ENCODE peak calls at places on chromosomes 12 and 14, in six cellular contexts. Y is HepG2, N is upper lobe of left lung, M is K562, G is GM12878, F is HCT116. O is an unnamed sample.

GRCh38 chr12:48414046-48414445 is 58.3 kb upstream of the ANP32D start:
- ATAC-seq in Y (no peak), N (peak; percentile 55), M (no peak), G (no peak), F (no peak), O (peak; percentile 65)

GRCh38 chr12:93256258-93256969 is 121.3 kb upstream of the NUDT4 start:
- ATAC-seq in Y (no peak), N (no peak), M (no peak), G (no peak), F (no peak), O (no peak)

GRCh38 chr12:27064397-27065342 is 17.7 kb downstream of the C12orf71 start:
- ATAC-seq in Y (no peak), N (no peak), M (no peak), G (peak; percentile 97), F (no peak), O (no peak)

GRCh38 chr14:102462391-102462790 is 47.2 kb downstream of the ANKRD9 start:
- ATAC-seq in Y (no peak), N (no peak), M (no peak), G (no peak), F (no peak), O (no peak)

GRCh38 chr14:65847065-65847847 is 434.7 kb downstream of the FUT8 start:
- ATAC-seq in Y (no peak), N (no peak), M (no peak), G (no peak), F (no peak), O (no peak)

GRCh38 chr14:54191846-54192245 is 205.0 kb upstream of the CDKN3 start:
- ATAC-seq in Y (no peak), N (no peak), M (no peak), G (no peak), F (no peak), O (no peak)

GRCh38 chr14:36580856-36581831 is 1.3 kb downstream of the NKX2-8 start:
- ATAC-seq in Y (no peak), N (peak; percentile 58), M (no peak), G (no peak), F (peak; percentile 14), O (peak; percentile 12)

GRCh38 chr12:92164712-92165111 is 19.1 kb upstream of the BTG1 start:
- ATAC-seq in Y (no peak), N (no peak), M (no peak), G (no peak), F (no peak), O (no peak)

GRCh38 chr14:34496679-34497513 is 34.9 kb upstream of the SPTSSA start:
- ATAC-seq in Y (peak; percentile 71), N (peak; percentile 96), M (peak; percentile 87), G (no peak), F (peak; percentile 88), O (peak; percentile 96)

GRCh38 chr12:65881348-65881961 is 57.2 kb downstream of the HMGA2 start:
- ATAC-seq in Y (no peak), N (peak; percentile 77), M (no peak), G (no peak), F (peak; percentile 6), O (peak; percentile 79)

GRCh38 chr12:2382391-2383155 is 329.8 kb downstream of the CACNA1C start:
- ATAC-seq in Y (no peak), N (no peak), M (no peak), G (no peak), F (no peak), O (no peak)

DNA sequence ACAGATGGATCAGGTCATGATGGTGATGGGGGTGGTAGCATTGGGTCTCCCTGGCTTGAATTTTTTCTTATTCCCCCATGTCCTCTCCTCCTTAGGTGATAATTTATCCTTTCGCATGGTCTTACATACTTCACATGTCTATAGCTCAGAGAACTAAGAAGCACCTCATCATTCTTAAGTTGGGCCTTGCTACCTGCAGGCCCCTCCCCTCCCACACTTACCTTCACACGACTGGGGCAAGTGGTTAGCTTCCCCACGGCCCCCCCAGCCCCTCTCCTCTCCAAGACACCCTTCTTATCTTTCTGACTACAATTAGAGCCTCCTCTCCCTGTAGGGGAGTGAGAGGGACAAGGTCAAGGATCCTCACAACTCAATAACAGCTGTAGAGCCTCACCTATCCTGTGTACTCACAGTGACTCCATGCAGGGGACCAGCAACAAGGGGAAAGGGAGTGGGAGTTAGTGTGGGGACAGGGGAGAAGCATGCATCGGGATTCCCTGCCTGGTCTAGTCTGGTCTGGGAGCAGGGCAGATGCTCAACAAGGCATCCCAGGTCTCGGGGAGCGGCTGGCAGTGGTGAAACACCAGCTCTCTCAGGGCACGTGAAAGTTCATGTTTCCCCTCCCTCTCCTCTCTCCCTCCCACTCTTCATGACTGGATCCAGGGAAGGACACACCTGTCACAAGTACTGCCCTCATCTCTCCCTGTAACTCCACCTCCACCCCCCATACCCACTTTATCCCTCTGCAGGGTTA is 45.4 kb downstream of the SMUG1 start:
- ATAC-seq in Y (no peak), N (no peak), M (no peak), G (no peak), F (no peak), O (no peak)
- H3K4me3 ChIP-seq in Y (no peak overlapping the region), N (no peak overlapping the region), M (no peak overlapping the region), G (no peak overlapping the region), F (no peak overlapping the region), O (no peak overlapping the region)

DNA sequence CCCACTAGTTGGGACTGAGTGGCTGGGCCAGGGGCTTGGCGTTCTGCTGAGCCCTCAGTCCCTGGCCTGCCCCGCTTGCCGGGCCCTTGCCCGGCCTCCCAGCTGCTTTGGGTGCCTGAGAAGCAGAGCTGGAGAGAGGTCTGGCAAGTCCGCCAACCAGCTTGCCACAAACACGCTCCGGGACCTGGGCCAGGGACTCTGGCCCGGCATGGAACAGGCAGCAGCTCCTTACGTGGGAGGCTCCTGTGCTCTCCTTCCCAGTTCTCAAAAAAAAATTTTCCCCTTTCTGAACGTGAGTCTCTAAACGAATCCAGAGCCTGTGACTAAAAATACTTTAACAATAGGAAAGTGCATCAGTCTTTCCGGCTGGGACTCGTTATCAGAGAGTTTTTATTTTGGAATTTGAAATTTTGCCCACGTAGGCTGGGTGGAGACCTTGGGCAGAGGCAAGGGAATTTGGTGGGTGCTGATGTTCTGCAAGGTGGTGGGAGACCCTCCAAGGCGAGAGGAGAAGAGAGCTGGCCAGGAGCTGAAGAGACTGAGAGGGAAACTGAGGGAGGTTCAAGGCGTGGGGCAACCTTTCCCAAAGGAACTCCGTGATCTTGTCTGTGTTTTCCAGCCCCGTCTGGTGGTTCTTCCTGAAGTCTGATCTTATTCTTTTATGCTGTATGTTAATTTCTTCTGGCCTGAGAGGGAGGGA is 6.8 kb upstream of the NR4A1 start:
- ATAC-seq in Y (no peak), N (peak; percentile 71), M (no peak), G (no peak), F (no peak), O (peak; percentile 85)
- TF ChIP-seq POLR2A in Y (no peak), N (peak; percentile 55), M (no peak), G (no peak), F (no peak), O (peak; percentile 73)

DNA sequence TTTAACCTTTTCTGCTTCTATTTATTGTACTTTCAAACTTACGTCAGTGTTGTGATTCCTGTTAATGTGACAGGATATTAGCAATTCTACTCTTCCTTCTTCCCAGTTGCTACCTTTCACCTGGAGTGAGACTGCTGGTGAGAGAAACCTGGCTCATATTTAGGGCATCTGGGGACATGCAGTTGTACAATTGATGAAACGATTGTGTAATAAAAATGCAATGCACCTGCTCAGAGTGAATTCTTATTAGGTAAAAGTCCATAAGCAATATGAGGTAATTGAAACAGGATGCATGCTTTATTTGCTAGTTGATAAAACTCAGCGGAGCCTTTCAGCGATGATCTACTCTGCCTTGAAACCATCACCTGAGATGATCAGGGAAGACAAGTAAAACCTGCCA is 116.1 kb upstream of the FBXO33 start:
- ATAC-seq in Y (no peak), N (no peak), M (no peak), G (no peak), F (no peak), O (no peak)
- TF ChIP-seq POLR2AphosphoS5 in Y (no peak), N (no peak), M (no peak), G (no peak), F (no peak), O (no peak)

DNA sequence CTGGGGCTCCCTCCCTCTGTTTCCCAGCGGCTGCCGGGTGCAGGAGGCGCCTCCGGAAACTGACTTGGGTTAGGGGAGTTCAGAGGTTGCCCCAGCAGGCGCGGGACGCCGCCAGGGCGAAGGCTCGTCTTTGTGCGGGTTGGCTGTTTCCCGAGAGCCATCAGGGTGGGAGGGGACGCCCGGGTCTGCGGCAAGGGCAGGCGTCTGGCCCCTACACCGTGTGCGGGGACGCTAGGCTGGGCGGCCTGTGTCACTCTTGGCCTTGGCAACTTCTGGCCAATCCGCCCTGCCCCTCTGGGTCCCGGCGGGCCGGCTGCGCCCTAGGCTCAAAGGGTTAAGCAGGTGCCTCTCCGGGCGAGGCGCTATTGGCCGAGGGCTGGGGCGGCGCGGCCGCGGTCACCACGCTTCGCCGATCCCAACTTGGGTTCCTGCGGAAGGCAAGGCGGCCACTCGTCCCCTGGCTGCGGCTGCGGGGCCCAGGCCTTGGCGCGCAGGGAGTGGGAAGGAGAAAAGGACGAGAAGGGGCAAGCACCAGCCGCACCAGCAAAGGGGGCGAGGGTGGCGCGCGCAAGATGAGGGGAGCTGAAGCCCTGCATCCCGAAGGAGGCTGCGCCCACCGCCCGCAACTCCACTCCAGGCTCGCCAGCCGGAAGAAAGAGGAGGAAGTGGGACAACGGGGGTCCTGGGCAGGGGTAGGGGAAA is 5.6 kb upstream of the NPAS3 start:
- ATAC-seq in Y (peak; percentile 12), N (peak; percentile 48), M (no peak), G (no peak), F (no peak), O (peak; percentile 30)
- H3K4me3 ChIP-seq in Y (no peak overlapping the region), N (peak overlapping the region; percentile 37), M (no peak overlapping the region), G (no peak overlapping the region), F (no peak overlapping the region), O (peak overlapping the region; percentile 68)

GRCh38 chr14:20305265-20306078 is at the start of gene TTC5:
- ATAC-seq in Y (peak; percentile 93), N (peak; percentile 100), M (peak; percentile 89), G (peak; percentile 95), F (peak; percentile 93), O (peak; percentile 93)
- TF ChIP-seq POLR2A in Y (peak; percentile 69), N (peak; percentile 26), M (peak; percentile 52), G (peak; percentile 54), F (peak; percentile 69), O (peak; percentile 14)

DNA sequence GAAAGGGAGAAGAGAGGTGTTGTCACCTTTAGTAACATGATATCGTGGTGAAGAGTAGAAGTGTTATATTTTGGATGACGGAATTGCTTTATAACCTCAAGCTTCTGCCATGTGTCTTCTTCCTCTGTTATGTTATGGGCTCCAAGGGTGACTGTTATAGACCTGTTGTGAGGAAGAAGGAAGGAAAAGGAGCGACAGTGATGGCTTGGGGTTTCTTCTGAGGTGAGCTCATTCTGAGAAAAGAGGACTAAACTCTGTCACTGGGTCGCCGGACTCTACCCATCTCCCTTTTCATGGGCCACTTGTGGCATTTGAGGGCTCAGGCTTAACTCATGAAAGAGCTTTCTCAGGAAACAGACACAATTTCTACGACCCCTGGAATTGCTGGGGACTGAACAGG is 1.6 kb downstream of the CMA1 start:
- ATAC-seq in Y (no peak), N (no peak), M (no peak), G (no peak), F (no peak), O (no peak)
- TF ChIP-seq POLR2AphosphoS5 in Y (no peak), N (no peak), M (no peak), G (no peak), F (no peak), O (no peak)

GRCh38 chr14:28375295-28375694 is 391.3 kb upstream of the FOXG1 start:
- ATAC-seq in Y (no peak), N (no peak), M (no peak), G (no peak), F (no peak), O (no peak)
- H3K4me3 ChIP-seq in Y (no peak overlapping the region), N (no peak overlapping the region), M (no peak overlapping the region), G (no peak overlapping the region), F (no peak overlapping the region), O (no peak overlapping the region)